ENCODE peak calls at places on chromosome 17, in five cellular contexts. One of them, this sample, is unnamed.

GRCh38 chr17:82862758-82863645 is 23.2 kb upstream of the ZNF750 start:
- DNase-seq in T1000: no peak
- DNase-seq in skeletal muscle cell: no peak
- DNase-seq in NCI-H345: no peak
- DNase-seq in GM23248: no peak
- DNase-seq in this sample: no peak

GRCh38 chr17:79980246-79981043 is 55.2 kb downstream of the TBC1D16 start:
- DNase-seq in skeletal muscle cell: no peak
- DNase-seq in T1000: no peak
- DNase-seq in GM23248: no peak
- DNase-seq in NCI-H345: no peak
- DNase-seq in this sample: no peak

GRCh38 chr17:80159984-80160383 is 9.8 kb upstream of the CARD14 start:
- DNase-seq in NCI-H345: no peak
- DNase-seq in skeletal muscle cell: no peak
- DNase-seq in T1000: no peak
- DNase-seq in GM23248: no peak
- DNase-seq in this sample: no peak

GRCh38 chr17:29620779-29621500 is 1.8 kb downstream of the CORO6 start:
- DNase-seq in T1000: no peak
- DNase-seq in GM23248: no peak
- DNase-seq in NCI-H345: no peak
- DNase-seq in skeletal muscle cell: no peak
- DNase-seq in this sample: no peak

GRCh38 chr17:1555618-1556471 is 6.7 kb downstream of the PITPNA start:
- DNase-seq in NCI-H345: no peak
- DNase-seq in skeletal muscle cell: no peak
- DNase-seq in T1000: no peak
- DNase-seq in GM23248: no peak
- DNase-seq in this sample: no peak

GRCh38 chr17:27521281-27522027 is 65.2 kb downstream of the KSR1 start:
- DNase-seq in T1000: no peak
- DNase-seq in GM23248: no peak
- DNase-seq in skeletal muscle cell: no peak
- DNase-seq in NCI-H345: no peak
- DNase-seq in this sample: no peak

GRCh38 chr17:11720816-11721215 is 122.5 kb downstream of the DNAH9 start:
- DNase-seq in skeletal muscle cell: no peak
- DNase-seq in NCI-H345: no peak
- DNase-seq in GM23248: no peak
- DNase-seq in T1000: no peak
- DNase-seq in this sample: no peak

GRCh38 chr17:7383742-7384488 is 3.0 kb downstream of the TNK1 start:
- DNase-seq in GM23248: peak; percentile 32
- DNase-seq in T1000: no peak
- DNase-seq in NCI-H345: peak; percentile 78
- DNase-seq in skeletal muscle cell: no peak
- DNase-seq in this sample: no peak

GRCh38 chr17:32813021-32813420 is 63.9 kb downstream of the MYO1D start:
- DNase-seq in NCI-H345: no peak
- DNase-seq in T1000: no peak
- DNase-seq in skeletal muscle cell: peak; percentile 29
- DNase-seq in GM23248: peak; percentile 89
- DNase-seq in this sample: no peak

GRCh38 chr17:19940722-19941464 is 36.7 kb downstream of the AKAP10 start:
- DNase-seq in GM23248: peak; percentile 57
- DNase-seq in T1000: no peak
- DNase-seq in NCI-H345: no peak
- DNase-seq in skeletal muscle cell: no peak
- DNase-seq in this sample: no peak

GRCh38 chr17:82878545-82878944 is 38.7 kb upstream of the ZNF750 start:
- DNase-seq in T1000: no peak
- DNase-seq in NCI-H345: no peak
- DNase-seq in GM23248: no peak
- DNase-seq in skeletal muscle cell: no peak
- DNase-seq in this sample: no peak

GRCh38 chr17:19508327-19508867 is 25.3 kb upstream of the SLC47A1 start:
- DNase-seq in skeletal muscle cell: no peak
- DNase-seq in NCI-H345: peak; percentile 68
- DNase-seq in GM23248: no peak
- DNase-seq in T1000: no peak
- DNase-seq in this sample: no peak

GRCh38 chr17:59838196-59838911 is 54.4 kb downstream of the TUBD1 start:
- DNase-seq in NCI-H345: no peak
- DNase-seq in skeletal muscle cell: no peak
- DNase-seq in T1000: peak; percentile 59
- DNase-seq in GM23248: peak; percentile 52
- DNase-seq in this sample: no peak

GRCh38 chr17:44688675-44689491 is 693 bp downstream of the CCDC43 start:
- DNase-seq in GM23248: peak; percentile 29
- DNase-seq in NCI-H345: no peak
- DNase-seq in skeletal muscle cell: no peak
- DNase-seq in T1000: no peak
- DNase-seq in this sample: no peak